ENCODE peak calls at places on chromosome 19, in seven cellular contexts. C is PC-3; P is left cardiac atrium; X is sciatic nerve; R is lower lobe of right lung; Q is activated naive CD8-positive, alpha-beta T cell treated with anti-CD3 and anti-CD28 coated beads, Interleukin-2, amount 10 ng/mL, durations not matched to agents 7 days and 5 days; V is activated CD8-positive, alpha-beta memory T cell treated with anti-CD3 and anti-CD28 coated beads, Interleukin-2, amount 10 ng/mL, durations not matched to agents 7 days and 5 days. Y is an unnamed sample.

GRCh38 chr19:45781282-45782161 is 768 bp downstream of the DMPK start:
- ATAC-seq in P (peak; percentile 14), R (peak; percentile 28), V (no peak), X (peak; percentile 1), Q (no peak), C (peak; percentile 37), Y (peak; percentile 60)

GRCh38 chr19:33132425-33132824 is 511 bp downstream of the WDR88 start:
- ATAC-seq in X (no peak), Q (no peak), P (peak; percentile 31), V (no peak), R (no peak), C (peak; percentile 20), Y (peak; percentile 37)

GRCh38 chr19:13300421-13301030 is 150.3 kb downstream of the IER2 start:
- ATAC-seq in P (no peak), C (no peak), X (no peak), V (no peak), R (no peak), Q (no peak), Y (no peak)

GRCh38 chr19:2240881-2241760 is 4.5 kb downstream of the SF3A2 start:
- ATAC-seq in C (no peak), P (no peak), V (no peak), Q (no peak), X (no peak), R (peak; percentile 54), Y (peak; percentile 53)

GRCh38 chr19:51007488-51007887 is 6.1 kb upstream of the KLK8 start:
- ATAC-seq in P (no peak), X (no peak), V (no peak), C (no peak), R (no peak), Q (no peak), Y (no peak)

GRCh38 chr19:35766571-35767104 is 8.7 kb downstream of the PROSER3 start:
- ATAC-seq in R (peak; percentile 6), P (peak; percentile 21), V (no peak), Q (peak; percentile 26), X (no peak), C (no peak), Y (peak; percentile 10)

GRCh38 chr19:8054169-8054568 is 1.6 kb downstream of the CCL25 start:
- ATAC-seq in R (no peak), V (no peak), Q (no peak), X (no peak), C (no peak), P (no peak), Y (no peak)

GRCh38 chr19:50705422-50706019 is 14.1 kb downstream of the SHANK1 start:
- ATAC-seq in X (no peak), R (peak; percentile 35), Q (peak; percentile 85), V (peak; percentile 80), P (peak; percentile 72), C (peak; percentile 87), Y (peak; percentile 72)

GRCh38 chr19:39924389-39924788 is 10.0 kb downstream of the FCGBP start:
- ATAC-seq in P (no peak), V (no peak), R (no peak), C (no peak), X (no peak), Q (no peak), Y (no peak)

GRCh38 chr19:16585808-16586476 is 13.7 kb upstream of the SLC35E1 start:
- ATAC-seq in R (no peak), P (no peak), C (no peak), X (no peak), Q (no peak), V (no peak), Y (no peak)

GRCh38 chr19:35074426-35075201 is 33.1 kb downstream of the HPN start:
- ATAC-seq in R (no peak), P (no peak), X (no peak), V (no peak), Q (no peak), C (no peak), Y (no peak)

GRCh38 chr19:54399189-54399588 is 16.1 kb upstream of the TTYH1 start:
- ATAC-seq in C (peak; percentile 54), Q (no peak), P (no peak), V (no peak), X (no peak), R (no peak), Y (peak; percentile 99)